ENCODE peak calls at places on chromosomes 7 and 10, in six cellular contexts. Q, M, C, Y, O and T are unnamed samples.

GRCh38 chr7:150824379-150825177 is 24.0 kb downstream of the TMEM176A start:
- DNase-seq in Q (no peak), M (no peak), C (no peak), Y (no peak), O (peak; percentile 84), T (no peak)

GRCh38 chr7:115851291-115851690 is 179.3 kb downstream of the TFEC start:
- DNase-seq in Q (peak; percentile 44), M (no peak), C (peak; percentile 7), Y (peak; percentile 9), O (no peak), T (no peak)

GRCh38 chr7:39086638-39087360 is 109.1 kb downstream of the POU6F2 start:
- DNase-seq in Q (no peak), M (no peak), C (no peak), Y (no peak), O (no peak), T (no peak)

GRCh38 chr10:119177708-119178370 is 773 bp downstream of the PRDX3 start:
- DNase-seq in Q (no peak), M (no peak), C (no peak), Y (no peak), O (no peak), T (peak; percentile 26)

GRCh38 chr7:128035712-128036111 is 4.5 kb upstream of the LRRC4 start:
- DNase-seq in Q (no peak), M (no peak), C (no peak), Y (no peak), O (peak; percentile 54), T (no peak)

GRCh38 chr7:39910108-39910869 is 39.8 kb upstream of the CDK13 start:
- DNase-seq in Q (peak; percentile 31), M (no peak), C (no peak), Y (peak; percentile 44), O (no peak), T (no peak)

GRCh38 chr7:130421685-130422084 is 19.1 kb downstream of the CEP41 start:
- DNase-seq in Q (no peak), M (no peak), C (no peak), Y (peak; percentile 14), O (no peak), T (no peak)

GRCh38 chr10:103757531-103758293 is 97.7 kb downstream of the SH3PXD2A start:
- DNase-seq in Q (peak; percentile 80), M (no peak), C (no peak), Y (no peak), O (no peak), T (no peak)

GRCh38 chr10:89431977-89432376 is 17.6 kb downstream of the IFIT5 start:
- DNase-seq in Q (peak; percentile 46), M (no peak), C (peak; percentile 84), Y (peak; percentile 81), O (no peak), T (no peak)

GRCh38 chr7:27207348-27207985 is 7.6 kb upstream of the HOXA13 start:
- DNase-seq in Q (no peak), M (no peak), C (no peak), Y (no peak), O (no peak), T (no peak)

GRCh38 chr7:112537822-112538221 is 57.0 kb downstream of the LSMEM1 start:
- DNase-seq in Q (no peak), M (no peak), C (no peak), Y (no peak), O (no peak), T (no peak)

GRCh38 chr10:122142652-122143237 is 128.4 kb upstream of the BTBD16 start:
- DNase-seq in Q (no peak), M (no peak), C (no peak), Y (peak; percentile 46), O (peak; percentile 73), T (no peak)

GRCh38 chr7:139232893-139233292 is 1.9 kb downstream of the UBN2 start:
- DNase-seq in Q (peak; percentile 49), M (no peak), C (no peak), Y (no peak), O (no peak), T (no peak)

GRCh38 chr10:106711313-106711906 is 453.1 kb downstream of the SORCS1 start:
- DNase-seq in Q (no peak), M (no peak), C (no peak), Y (peak; percentile 61), O (peak; percentile 74), T (no peak)

GRCh38 chr10:106707657-106708056 is 456.8 kb downstream of the SORCS1 start:
- DNase-seq in Q (no peak), M (no peak), C (no peak), Y (no peak), O (no peak), T (no peak)

GRCh38 chr10:106708521-106708920 is 456.0 kb downstream of the SORCS1 start:
- DNase-seq in Q (no peak), M (no peak), C (no peak), Y (no peak), O (no peak), T (no peak)

DNA sequence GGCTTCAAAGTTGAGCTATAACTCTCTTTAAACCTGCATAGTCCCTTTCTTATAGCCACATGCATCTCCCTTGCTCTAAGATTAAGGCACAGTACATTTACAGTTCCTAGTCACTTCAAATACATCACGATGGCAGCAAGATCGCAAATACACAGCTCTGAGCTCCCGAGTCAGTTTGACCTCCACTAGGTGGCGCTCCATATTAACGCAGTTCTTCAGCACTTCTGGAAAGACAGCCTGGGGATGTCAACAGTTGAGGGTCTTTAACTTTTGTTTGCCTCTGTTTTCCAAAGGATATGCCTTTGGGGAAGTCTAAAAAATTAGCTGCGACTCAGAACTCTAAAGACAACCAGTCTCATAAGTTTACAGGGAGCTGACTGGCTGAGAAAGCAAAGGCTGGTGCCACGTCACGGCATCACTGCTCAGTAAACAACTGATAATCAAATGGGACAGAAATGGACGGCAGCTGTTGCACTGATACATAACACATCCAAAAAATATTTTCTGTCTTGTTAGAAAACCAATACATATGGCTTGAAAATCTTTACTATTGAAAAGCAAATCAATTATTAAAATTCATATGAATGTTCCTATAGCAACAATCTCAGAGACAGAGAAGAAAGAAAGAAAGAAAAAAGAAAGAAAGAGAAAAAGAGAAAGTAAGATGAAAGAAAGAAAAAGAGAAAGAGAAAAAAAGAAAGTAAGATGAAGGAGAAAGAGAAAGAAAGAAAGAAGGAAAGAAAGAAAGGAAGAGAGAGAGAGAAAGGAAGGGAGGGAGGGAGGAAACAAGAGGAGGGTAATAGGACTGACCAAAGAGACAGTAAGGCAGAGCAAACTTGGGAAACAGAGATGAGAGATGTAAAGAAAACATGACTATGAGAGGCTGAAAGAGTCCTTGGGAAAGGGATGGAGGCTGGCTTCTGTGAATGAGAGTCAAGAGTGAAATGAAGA is 458.7 kb downstream of the SORCS1 start:
- DNase-seq in Q (peak; percentile 18), M (no peak), C (no peak), Y (peak; percentile 84), O (peak; percentile 31), T (no peak)
- TF ChIP-seq CTCF in Q (peak; percentile 91), M (peak; percentile 87), C (peak; percentile 87), Y (peak; percentile 90), O (peak; percentile 72), T (peak; percentile 85)

GRCh38 chr7:100825760-100826545 is 1.4 kb downstream of the EPHB4 start:
- DNase-seq in Q (peak; percentile 49), M (no peak), C (no peak), Y (peak; percentile 53), O (peak; percentile 43), T (no peak)
- TF ChIP-seq CTCF in Q (peak; percentile 52), M (peak; percentile 12), C (peak; percentile 36), Y (peak; percentile 40), O (peak; percentile 78), T (peak; percentile 74)

GRCh38 chr10:3154661-3155060 is 17.9 kb downstream of the PITRM1 start:
- DNase-seq in Q (no peak), M (no peak), C (no peak), Y (no peak), O (no peak), T (no peak)
- TF ChIP-seq CTCF in Q (no peak), M (no peak), C (no peak), Y (no peak), O (no peak), T (no peak)

DNA sequence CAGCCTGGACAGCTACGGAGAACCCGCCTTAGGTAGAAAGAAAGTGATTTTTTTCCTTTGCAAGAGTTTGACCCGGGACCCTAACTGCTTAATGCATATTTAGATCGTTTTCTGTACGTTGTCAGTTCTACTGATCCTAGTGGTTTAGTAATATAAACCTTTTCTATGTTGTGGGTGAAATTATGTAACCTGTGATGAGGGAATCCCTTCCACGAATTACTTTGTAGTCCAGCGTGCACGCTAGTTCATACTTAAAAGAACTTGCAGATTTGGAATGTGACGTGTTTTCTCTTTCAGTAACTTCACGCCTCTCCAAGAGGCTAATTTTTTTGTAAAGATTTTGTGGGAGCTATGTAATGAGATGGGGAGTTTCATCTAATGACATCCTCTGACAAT is 705 bp downstream of the SLF2 start:
- DNase-seq in Q (no peak), M (no peak), C (no peak), Y (no peak), O (no peak), T (no peak)
- TF ChIP-seq CTCF in Q (no peak), M (no peak), C (no peak), Y (no peak), O (no peak), T (no peak)

GRCh38 chr7:77910124-77910523 is 111.6 kb downstream of the PHTF2 start:
- DNase-seq in Q (no peak), M (no peak), C (no peak), Y (no peak), O (no peak), T (no peak)
- TF ChIP-seq CTCF in Q (peak; percentile 40), M (no peak), C (no peak), Y (peak; percentile 3), O (peak; percentile 12), T (peak; percentile 35)